ENCODE peak calls at places on chromosomes 7 and 10, in four cellular contexts. One of them, this sample, is unnamed.
A peak's percentile ranks its signal among the peaks of the same experiment; 100 is the strongest.

GRCh38 chr7:136637826-136638225 is 230.6 kb upstream of the CHRM2 start:
- DNase-seq in IMR-90: no peak
- DNase-seq in ovary: no peak
- DNase-seq in adrenal gland: no peak
- DNase-seq in this sample: no peak

GRCh38 chr10:33303988-33304387 is 30.5 kb downstream of the NRP1 start:
- DNase-seq in ovary: no peak
- DNase-seq in IMR-90: no peak
- DNase-seq in adrenal gland: no peak
- DNase-seq in this sample: no peak

GRCh38 chr10:22473459-22473858 is 128.2 kb downstream of the SPAG6 start:
- DNase-seq in IMR-90: no peak
- DNase-seq in ovary: no peak
- DNase-seq in adrenal gland: no peak
- DNase-seq in this sample: no peak

GRCh38 chr10:113991091-113991860 is 52.4 kb upstream of the ADRB1 start:
- DNase-seq in IMR-90: no peak
- DNase-seq in ovary: no peak
- DNase-seq in adrenal gland: no peak
- DNase-seq in this sample: no peak

GRCh38 chr7:47383064-47383463 is 198.8 kb downstream of the TNS3 start:
- DNase-seq in adrenal gland: peak; percentile 7
- DNase-seq in IMR-90: peak; percentile 65
- DNase-seq in ovary: no peak
- DNase-seq in this sample: peak; percentile 27

GRCh38 chr7:66505531-66506451 is 122.9 kb upstream of the KCTD7 start:
- DNase-seq in ovary: no peak
- DNase-seq in adrenal gland: no peak
- DNase-seq in IMR-90: no peak
- DNase-seq in this sample: peak; percentile 62

GRCh38 chr7:135799881-135800280 is 51.3 kb upstream of the FAM180A start:
- DNase-seq in adrenal gland: no peak
- DNase-seq in IMR-90: no peak
- DNase-seq in ovary: no peak
- DNase-seq in this sample: no peak

GRCh38 chr7:2894118-2894940 is 50.2 kb upstream of the GNA12 start:
- DNase-seq in adrenal gland: no peak
- DNase-seq in IMR-90: no peak
- DNase-seq in ovary: no peak
- DNase-seq in this sample: no peak

GRCh38 chr10:46080886-46081285 is 34.8 kb upstream of the MSMB start:
- DNase-seq in ovary: no peak
- DNase-seq in adrenal gland: no peak
- DNase-seq in IMR-90: no peak
- DNase-seq in this sample: no peak

GRCh38 chr10:63720072-63720537 is 198.9 kb downstream of the REEP3 start:
- DNase-seq in IMR-90: peak; percentile 45
- DNase-seq in ovary: peak; percentile 60
- DNase-seq in adrenal gland: no peak
- DNase-seq in this sample: no peak

GRCh38 chr10:75294866-75295692 is 59.3 kb upstream of the COMTD1 start:
- DNase-seq in adrenal gland: peak; percentile 96
- DNase-seq in IMR-90: peak; percentile 93
- DNase-seq in ovary: peak; percentile 82
- DNase-seq in this sample: peak; percentile 93
- TF ChIP-seq POLR2A in adrenal gland: peak; percentile 84
- TF ChIP-seq POLR2A in IMR-90: no peak
- TF ChIP-seq POLR2A in ovary: peak; percentile 35
- TF ChIP-seq POLR2A in this sample: no peak

GRCh38 chr10:97291357-97292096 is 910 bp downstream of the ARHGAP19 start:
- DNase-seq in adrenal gland: no peak
- DNase-seq in IMR-90: no peak
- DNase-seq in ovary: no peak
- DNase-seq in this sample: no peak

GRCh38 chr10:97298223-97298571 is 5.8 kb upstream of the ARHGAP19 start:
- DNase-seq in ovary: no peak
- DNase-seq in adrenal gland: no peak
- DNase-seq in IMR-90: no peak
- DNase-seq in this sample: no peak

GRCh38 chr10:97292862-97293198 is 393 bp upstream of the ARHGAP19 start:
- DNase-seq in adrenal gland: no peak
- DNase-seq in ovary: no peak
- DNase-seq in IMR-90: no peak
- DNase-seq in this sample: no peak

GRCh38 chr10:97297556-97298222 is 5.3 kb upstream of the ARHGAP19 start:
- DNase-seq in adrenal gland: no peak
- DNase-seq in IMR-90: no peak
- DNase-seq in ovary: no peak
- DNase-seq in this sample: no peak

DNA sequence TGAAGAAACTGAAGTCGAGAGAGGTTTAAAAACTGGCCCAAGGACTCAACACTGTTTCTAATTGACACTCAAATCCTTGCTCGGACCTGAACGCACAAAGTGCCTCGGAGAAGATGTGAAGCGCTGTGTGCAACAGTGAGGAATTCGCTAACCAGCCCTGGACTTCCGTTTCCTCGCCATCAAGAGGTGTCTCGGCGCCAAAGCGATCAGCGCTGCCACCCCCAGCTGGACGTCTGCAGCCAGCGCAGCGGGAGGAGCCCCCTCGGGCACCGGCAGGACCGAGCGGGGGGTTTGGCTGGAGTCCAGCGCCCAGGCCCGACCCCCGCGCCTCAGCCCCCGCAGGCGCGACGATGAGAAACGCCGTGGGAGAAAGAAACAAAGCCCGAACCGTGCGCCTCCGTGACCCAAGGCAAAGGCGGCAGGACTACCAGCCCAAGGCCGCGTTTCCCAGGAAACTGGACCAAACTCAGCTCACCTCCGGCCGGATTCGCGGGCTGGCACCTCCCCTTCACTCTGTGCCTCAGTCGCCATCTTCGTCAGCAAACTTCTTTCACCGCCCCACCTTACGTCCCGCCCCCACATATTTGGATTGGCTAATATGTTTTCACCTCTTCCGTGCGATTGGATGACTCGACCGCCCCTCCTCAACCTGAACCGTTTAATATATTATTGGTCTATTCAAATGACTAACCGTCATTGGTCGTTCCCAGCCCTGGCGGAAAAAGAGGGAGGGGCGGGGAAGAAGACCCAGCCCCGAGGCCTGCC is at the start of gene ARHGAP19:
- DNase-seq in IMR-90: peak; percentile 99
- DNase-seq in adrenal gland: peak; percentile 97
- DNase-seq in ovary: peak; percentile 97
- DNase-seq in this sample: peak; percentile 99
- TF ChIP-seq POLR2A in IMR-90: peak; percentile 84
- TF ChIP-seq POLR2A in adrenal gland: peak; percentile 85
- TF ChIP-seq POLR2A in ovary: peak; percentile 51
- TF ChIP-seq POLR2A in this sample: peak; percentile 71

DNA sequence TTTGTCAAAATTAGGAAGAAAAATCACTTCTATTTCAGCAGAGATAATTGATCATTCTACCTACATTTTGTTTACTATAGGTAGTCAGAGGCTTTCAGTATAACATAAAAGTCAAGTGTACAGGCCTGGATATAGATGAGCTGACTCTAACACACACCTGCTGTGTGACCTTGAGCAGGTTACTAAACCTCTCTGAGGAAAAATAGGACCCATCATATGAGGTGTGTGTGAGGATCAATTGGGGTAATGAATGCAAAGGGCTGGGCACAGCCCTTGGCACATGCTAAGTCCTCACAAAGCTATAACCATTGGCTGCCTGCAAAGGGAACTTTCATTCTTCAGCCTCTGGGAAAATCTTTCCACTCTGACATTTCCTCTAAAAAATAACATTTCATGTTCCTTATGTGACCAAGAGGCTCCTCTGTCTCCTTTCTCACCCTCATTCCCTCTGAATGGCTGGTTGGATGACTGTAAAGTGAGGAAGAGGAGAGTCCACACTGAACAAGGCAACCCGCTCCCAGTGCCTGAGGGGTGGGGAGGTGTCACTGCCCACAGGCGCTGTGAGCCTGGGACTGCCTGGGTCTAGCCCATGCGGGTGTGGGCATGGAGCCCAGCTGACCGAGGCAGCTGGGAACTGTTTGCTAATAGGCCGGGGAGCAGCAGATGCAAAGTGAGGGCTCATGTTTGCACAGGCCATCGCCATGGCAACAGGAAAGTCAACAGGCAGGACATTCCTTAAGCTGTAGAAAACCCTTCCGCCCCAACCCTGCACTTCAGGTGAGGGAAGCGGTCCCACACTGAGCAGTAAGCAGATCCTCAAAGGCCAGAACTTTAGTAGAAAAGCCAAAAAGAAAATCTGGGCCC is 36.8 kb downstream of the MYOF start:
- DNase-seq in ovary: peak; percentile 95
- DNase-seq in adrenal gland: peak; percentile 84
- DNase-seq in IMR-90: peak; percentile 98
- DNase-seq in this sample: peak; percentile 97
- TF ChIP-seq POLR2A in ovary: peak; percentile 46
- TF ChIP-seq POLR2A in adrenal gland: peak; percentile 25
- TF ChIP-seq POLR2A in IMR-90: peak; percentile 78
- TF ChIP-seq POLR2A in this sample: peak; percentile 68

GRCh38 chr10:44971419-44971818 is 7.2 kb downstream of the DEPP1 start:
- DNase-seq in adrenal gland: no peak
- DNase-seq in ovary: peak; percentile 30
- DNase-seq in IMR-90: no peak
- DNase-seq in this sample: peak; percentile 65
- TF ChIP-seq POLR2A in adrenal gland: no peak
- TF ChIP-seq POLR2A in ovary: no peak
- TF ChIP-seq POLR2A in IMR-90: no peak
- TF ChIP-seq POLR2A in this sample: no peak